ENCODE peak calls at places on chromosomes 4 and X, in five cellular contexts. L is endothelial cell of umbilical vein, S is A549, D is PC-9, P is SK-N-SH. H is an unnamed sample.

GRCh38 chrX:57286507-57287251 is at the start of gene FAAH2:
- DNase-seq in L (peak), S (peak), D (peak), P (no peak), H (peak)

GRCh38 chr4:99209671-99210070 is 9.4 kb downstream of the ADH6 start:
- DNase-seq in L (no peak), S (no peak), D (no peak), P (no peak), H (no peak)

GRCh38 chr4:168558587-168558986 is 61.7 kb downstream of the PALLD start:
- DNase-seq in L (peak), S (no peak), D (no peak), P (no peak), H (no peak)

GRCh38 chr4:40800064-40800463 is 50.3 kb downstream of the NSUN7 start:
- DNase-seq in L (no peak), S (no peak), D (no peak), P (no peak), H (no peak)

GRCh38 chrX:134636859-134637258 is 21.4 kb downstream of the PLAC1 start:
- DNase-seq in L (no peak), S (no peak), D (no peak), P (no peak), H (no peak)

GRCh38 chr4:113591982-113592381 is 169.6 kb downstream of the CAMK2D start:
- DNase-seq in L (no peak), S (no peak), D (no peak), P (no peak), H (no peak)

GRCh38 chrX:43474321-43474720 is 181.8 kb upstream of the MAOA start:
- DNase-seq in L (no peak), S (no peak), D (peak), P (no peak), H (no peak)

GRCh38 chr4:917992-918391 is 14.1 kb downstream of the GAK start:
- DNase-seq in L (no peak), S (no peak), D (no peak), P (peak), H (no peak)

GRCh38 chrX:40323977-40324376 is 226.2 kb upstream of the BCOR start:
- DNase-seq in L (no peak), S (no peak), D (no peak), P (no peak), H (no peak)

GRCh38 chr4:139851639-139852038 is 186.0 kb downstream of the MGST2 start:
- DNase-seq in L (no peak), S (no peak), D (no peak), P (no peak), H (no peak)

GRCh38 chr4:88846232-88846790 is 148.7 kb upstream of the NAP1L5 start:
- DNase-seq in L (peak), S (no peak), D (no peak), P (no peak), H (no peak)

GRCh38 chr4:87916636-87917035 is 58.9 kb upstream of the SPP1 start:
- DNase-seq in L (no peak), S (no peak), D (no peak), P (no peak), H (no peak)

GRCh38 chr4:7598939-7599790 is 164.4 kb upstream of the PSAPL1 start:
- DNase-seq in L (no peak), S (no peak), D (no peak), P (no peak), H (no peak)

GRCh38 chrX:97797076-97797475 is 913.4 kb downstream of the RPA4 start:
- DNase-seq in L (no peak), S (no peak), D (no peak), P (no peak), H (no peak)

GRCh38 chrX:47361538-47362511 is 8.6 kb upstream of the ZNF157 start:
- DNase-seq in L (peak), S (peak), D (no peak), P (peak), H (peak)

GRCh38 chr4:184163813-184164212 is 53.9 kb downstream of the ENPP6 start:
- DNase-seq in L (peak), S (peak), D (no peak), P (peak), H (peak)

GRCh38 chr4:99201687-99202086 is 17.4 kb downstream of the ADH6 start:
- DNase-seq in L (no peak), S (no peak), D (no peak), P (no peak), H (no peak)

GRCh38 chr4:5708171-5708828 is at the start of gene EVC2:
- DNase-seq in L (peak), S (peak), D (no peak), P (peak), H (no peak)

GRCh38 chrX:7062276-7062675 is 85.2 kb upstream of the STS start:
- DNase-seq in L (peak), S (no peak), D (no peak), P (no peak), H (no peak)

GRCh38 chrX:10636337-10636736 is 16.0 kb upstream of the MID1 start:
- DNase-seq in L (peak), S (peak), D (peak), P (peak), H (no peak)

GRCh38 chr4:84237008-84237407 is 262.1 kb downstream of the NKX6-1 start:
- DNase-seq in L (no peak), S (no peak), D (no peak), P (no peak), H (no peak)

GRCh38 chrX:41716217-41716616 is 7.8 kb upstream of the GPR82 start:
- DNase-seq in L (no peak), S (no peak), D (no peak), P (no peak), H (no peak)

GRCh38 chr4:160887668-160888067 is 1276.1 kb downstream of the FSTL5 start:
- DNase-seq in L (no peak), S (no peak), D (no peak), P (no peak), H (no peak)

GRCh38 chr4:139453041-139453370 is 915 bp upstream of the RAB33B start:
- DNase-seq in L (no peak), S (peak), D (peak), P (no peak), H (peak)

GRCh38 chr4:87120411-87121162 is 99.8 kb downstream of the KLHL8 start:
- DNase-seq in L (peak), S (no peak), D (no peak), P (no peak), H (no peak)

GRCh38 chr4:183635333-183635732 is 23.7 kb downstream of the RWDD4 start:
- DNase-seq in L (no peak), S (no peak), D (no peak), P (no peak), H (no peak)

GRCh38 chr4:96698891-96699290 is 859.0 kb downstream of the PDHA2 start:
- DNase-seq in L (no peak), S (no peak), D (no peak), P (no peak), H (no peak)

GRCh38 chr4:21507439-21507838 is 441.1 kb downstream of the KCNIP4 start:
- DNase-seq in L (peak), S (no peak), D (no peak), P (peak), H (peak)

GRCh38 chr4:130233377-130234047 is 1137.6 kb downstream of the C4orf33 start:
- DNase-seq in L (no peak), S (no peak), D (no peak), P (no peak), H (peak)

GRCh38 chr4:158285429-158286216 is 75.3 kb downstream of the TMEM144 start:
- DNase-seq in L (no peak), S (no peak), D (no peak), P (no peak), H (no peak)
- H3K27ac ChIP-seq in L (no peak), S (no peak), D (no peak), P (no peak), H (no peak)

DNA sequence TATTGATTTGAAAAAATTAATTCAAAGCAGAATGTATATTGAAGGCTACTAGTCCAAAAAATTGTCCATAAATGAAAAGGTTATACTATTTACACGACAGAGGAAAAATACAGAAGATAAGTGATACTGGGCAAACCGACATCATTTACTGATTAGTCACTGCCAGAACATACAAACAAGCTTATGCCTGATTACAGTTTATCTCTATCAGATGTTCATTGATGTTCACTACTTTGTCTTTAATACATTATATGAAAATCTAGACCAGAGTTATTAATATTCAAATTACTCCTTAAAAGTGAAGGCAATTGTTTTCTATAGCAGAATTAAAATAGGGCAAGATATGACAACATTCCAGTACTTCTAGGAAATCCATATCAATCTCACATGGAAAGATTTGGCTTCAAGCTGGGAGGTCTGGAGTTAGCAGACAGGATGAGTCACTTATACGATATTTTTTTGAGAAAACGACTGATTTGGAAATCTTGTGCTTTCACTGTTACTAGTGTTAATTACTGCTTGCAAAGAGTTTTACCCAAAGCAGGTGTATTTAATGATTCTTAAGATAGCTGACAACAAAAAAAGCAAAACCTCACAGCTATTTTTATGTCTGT is 31.8 kb downstream of the HPGD start:
- DNase-seq in L (peak), S (peak), D (no peak), P (no peak), H (no peak)
- H3K4me2 ChIP-seq in L (no peak), S (peak), D (peak), P (no peak), H (no peak)

GRCh38 chrX:15146515-15146914 is 123.4 kb downstream of the ASB9 start:
- DNase-seq in L (peak), S (no peak), D (no peak), P (peak), H (peak)
- TF ChIP-seq CTCF in L (peak), S (peak), D (peak), P (peak), H (peak)

GRCh38 chr4:142554412-142554811 is 291.7 kb downstream of the INPP4B start:
- DNase-seq in L (no peak), S (no peak), D (no peak), P (no peak), H (no peak)

GRCh38 chr4:142550955-142551354 is 295.1 kb downstream of the INPP4B start:
- DNase-seq in L (no peak), S (no peak), D (no peak), P (no peak), H (no peak)

GRCh38 chr4:142549726-142550463 is 296.2 kb downstream of the INPP4B start:
- DNase-seq in L (peak), S (peak), D (peak), P (no peak), H (no peak)

GRCh38 chr4:142549248-142549647 is 296.9 kb downstream of the INPP4B start:
- DNase-seq in L (no peak), S (no peak), D (no peak), P (no peak), H (no peak)

DNA sequence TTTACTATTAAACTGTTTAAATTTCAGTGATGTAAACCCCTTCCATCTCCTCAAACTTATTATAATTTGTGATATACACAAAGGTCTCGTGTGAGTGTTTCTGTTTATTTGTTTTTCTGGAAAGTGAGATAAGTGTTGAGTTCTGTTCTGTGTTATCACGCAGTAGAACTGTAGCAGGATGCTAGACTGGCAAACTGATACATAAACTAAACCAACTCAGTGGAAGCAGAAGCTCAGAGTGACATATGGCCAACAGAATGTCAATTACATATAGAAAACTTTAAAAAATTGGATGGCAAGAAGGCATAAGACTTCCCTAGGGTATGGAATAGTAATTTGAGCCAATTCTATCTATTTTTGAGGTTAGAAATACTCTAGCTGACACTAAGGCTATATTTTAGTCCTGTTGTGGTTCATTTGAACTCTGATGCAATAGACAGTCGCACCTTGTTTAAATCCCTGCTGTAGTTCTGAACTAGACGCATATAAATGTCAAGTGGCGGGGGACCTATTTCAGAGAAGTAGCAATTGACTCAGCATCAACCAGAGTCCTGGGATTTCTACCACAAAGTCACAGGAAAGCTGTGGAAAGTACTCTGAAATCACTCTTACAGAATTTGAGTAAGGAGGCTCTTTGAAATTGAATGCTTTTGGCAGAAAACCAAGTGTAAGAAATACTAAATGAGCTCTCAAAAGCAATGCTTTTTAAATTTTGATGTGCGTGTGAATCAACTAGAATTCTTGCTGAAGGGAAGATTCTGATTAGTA is 294.4 kb downstream of the INPP4B start:
- DNase-seq in L (no peak), S (no peak), D (no peak), P (no peak), H (no peak)
- H3K27ac ChIP-seq in L (no peak), S (peak), D (peak), P (no peak), H (no peak)